ENCODE peak calls at places on chromosomes 3 and 15, in four cellular contexts. B is endothelial cell, P is WTC11, A is breast epithelium. V is an unnamed sample.

GRCh38 chr3:197854596-197855343 is 63.7 kb downstream of the LRCH3 start:
- DNase-seq in A (no peak), P (peak; percentile 74), B (peak; percentile 28), V (peak; percentile 99)

GRCh38 chr3:151863611-151864010 is 9.8 kb upstream of the SUCNR1 start:
- DNase-seq in P (no peak), A (no peak), B (no peak), V (peak; percentile 53)

GRCh38 chr3:16513141-16514020 is at the start of gene RFTN1:
- DNase-seq in A (no peak), B (peak; percentile 55), P (peak; percentile 41), V (peak; percentile 66)

GRCh38 chr3:54756330-54756731 is 171.5 kb downstream of the LRTM1 start:
- DNase-seq in B (no peak), A (no peak), P (no peak), V (peak; percentile 92)

GRCh38 chr3:102691507-102691906 is 256.7 kb downstream of the ZPLD1 start:
- DNase-seq in P (no peak), B (no peak), A (no peak), V (no peak)

GRCh38 chr15:68652141-68652540 is 73.3 kb downstream of the CORO2B start:
- DNase-seq in P (no peak), A (peak; percentile 7), B (no peak), V (no peak)

GRCh38 chr3:52092891-52093290 is 36.5 kb upstream of the DUSP7 start:
- DNase-seq in P (no peak), A (no peak), B (no peak), V (no peak)

GRCh38 chr15:62616746-62617145 is 425.8 kb upstream of the TPM1 start:
- DNase-seq in B (no peak), P (no peak), A (no peak), V (no peak)

GRCh38 chr3:105899528-105899927 is 30.7 kb upstream of the CBLB start:
- DNase-seq in P (no peak), A (no peak), B (no peak), V (peak; percentile 64)

GRCh38 chr15:96064351-96064756 is 266.1 kb upstream of the NR2F2 start:
- DNase-seq in B (no peak), P (no peak), A (no peak), V (peak; percentile 76)

GRCh38 chr15:38299216-38299615 is 46.6 kb downstream of the SPRED1 start:
- DNase-seq in P (no peak), B (no peak), A (no peak), V (peak; percentile 84)

GRCh38 chr3:48125026-48125704 is 63.1 kb downstream of the CDC25A start:
- DNase-seq in P (no peak), B (no peak), A (no peak), V (peak; percentile 74)

GRCh38 chr15:77346637-77347036 is 73.3 kb downstream of the PEAK1 start:
- DNase-seq in B (no peak), P (no peak), A (no peak), V (no peak)

GRCh38 chr3:39962566-39962965 is 153.2 kb downstream of the MYRIP start:
- DNase-seq in A (no peak), P (no peak), B (no peak), V (no peak)

GRCh38 chr3:194312186-194312742 is 38.9 kb downstream of the CPN2 start:
- DNase-seq in P (no peak), B (no peak), A (no peak), V (no peak)

GRCh38 chr3:171198781-171199472 is 172.4 kb upstream of the SLC2A2 start:
- DNase-seq in B (no peak), A (no peak), P (no peak), V (peak; percentile 54)

GRCh38 chr3:133573054-133573628 is 345 bp upstream of the CDV3 start:
- DNase-seq in P (peak; percentile 100), A (peak; percentile 100), B (peak; percentile 99), V (peak; percentile 100)

GRCh38 chr15:96358006-96358794 is 27.7 kb downstream of the NR2F2 start:
- DNase-seq in B (peak; percentile 6), P (no peak), A (no peak), V (peak; percentile 17)

GRCh38 chr3:35648347-35648746 is 9.0 kb downstream of the ARPP21 start:
- DNase-seq in A (no peak), P (no peak), B (no peak), V (peak; percentile 59)

GRCh38 chr3:173732237-173732636 is 334.7 kb downstream of the NLGN1 start:
- DNase-seq in A (no peak), B (no peak), P (no peak), V (no peak)

GRCh38 chr3:151067158-151067557 is 18.3 kb upstream of the MED12L start:
- DNase-seq in B (no peak), P (no peak), A (no peak), V (no peak)

GRCh38 chr3:141955163-141955562 is 78.7 kb downstream of the ATP1B3 start:
- DNase-seq in A (no peak), B (no peak), P (no peak), V (peak; percentile 21)

GRCh38 chr3:43296565-43296964 is 10.2 kb downstream of the SNRK start:
- DNase-seq in P (no peak), A (no peak), B (no peak), V (peak; percentile 64)

GRCh38 chr3:123862152-123862551 is 22.0 kb downstream of the MYLK start:
- DNase-seq in B (no peak), A (no peak), P (no peak), V (no peak)

GRCh38 chr3:73614385-73614784 is 10.4 kb downstream of the PDZRN3 start:
- DNase-seq in B (no peak), A (no peak), P (no peak), V (peak; percentile 97)

GRCh38 chr3:123952844-123953520 is 8.0 kb downstream of the CCDC14 start:
- DNase-seq in A (no peak), P (no peak), B (no peak), V (no peak)

GRCh38 chr3:156978471-156978961 is 152.4 kb downstream of the LEKR1 start:
- DNase-seq in P (no peak), A (no peak), B (no peak), V (peak; percentile 12)

GRCh38 chr15:66673410-66674322 is 28.4 kb upstream of the SMAD6 start:
- DNase-seq in B (peak; percentile 32), P (peak; percentile 95), A (no peak), V (peak; percentile 34)

GRCh38 chr3:125317761-125318496 is 57.2 kb downstream of the ZNF148 start:
- DNase-seq in A (no peak), B (no peak), P (no peak), V (no peak)

GRCh38 chr3:159726231-159726964 is 262.2 kb upstream of the IL12A start:
- DNase-seq in A (no peak), P (no peak), B (no peak), V (peak; percentile 54)

GRCh38 chr3:46948830-46949671 is 27.5 kb downstream of the CCDC12 start:
- DNase-seq in B (peak; percentile 38), A (no peak), P (peak; percentile 24), V (no peak)

GRCh38 chr3:149114458-149114857 is 15.0 kb upstream of the HPS3 start:
- DNase-seq in P (no peak), B (no peak), A (no peak), V (no peak)

GRCh38 chr15:48471073-48471472 is 139.8 kb downstream of the DUT start:
- DNase-seq in A (no peak), B (no peak), P (no peak), V (no peak)
- TF ChIP-seq CTCF in A (no peak), B (no peak), P (no peak), V (no peak)

GRCh38 chr3:126926684-126927404 is 56.1 kb upstream of the PLXNA1 start:
- DNase-seq in A (no peak), P (no peak), B (no peak), V (peak; percentile 86)

GRCh38 chr3:126927405-126927750 is 55.5 kb upstream of the PLXNA1 start:
- DNase-seq in B (no peak), A (no peak), P (no peak), V (no peak)

GRCh38 chr3:126928921-126929485 is 53.9 kb upstream of the PLXNA1 start:
- DNase-seq in A (no peak), B (no peak), P (no peak), V (no peak)

GRCh38 chr3:126925411-126926171 is 57.3 kb upstream of the PLXNA1 start:
- DNase-seq in B (no peak), P (no peak), A (no peak), V (no peak)

DNA sequence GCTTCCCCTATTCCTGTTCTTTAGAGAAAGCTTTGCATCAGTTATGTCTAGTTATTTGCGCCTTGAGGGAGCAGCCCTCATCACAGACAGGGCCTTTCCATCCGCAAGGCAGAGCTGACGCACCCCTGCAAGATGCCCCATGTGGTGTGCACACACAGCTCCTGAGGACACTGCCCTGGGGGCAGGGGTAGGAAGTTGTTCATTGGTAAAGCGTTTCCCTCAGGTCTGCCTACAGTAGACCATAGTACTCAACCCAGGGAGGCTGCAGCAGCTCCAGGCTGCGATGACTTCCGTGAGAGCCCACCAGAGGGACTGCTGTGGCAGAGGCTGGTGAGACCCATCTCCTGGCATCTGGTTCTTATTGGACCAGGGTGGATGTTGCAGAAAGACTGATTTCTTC is 55.1 kb upstream of the PLXNA1 start:
- DNase-seq in P (no peak), B (no peak), A (no peak), V (peak; percentile 54)
- TF ChIP-seq CTCF in P (no peak), B (no peak), A (no peak), V (peak; percentile 27)

GRCh38 chr3:143315766-143316165 is 196.2 kb downstream of the CHST2 start:
- DNase-seq in A (no peak), B (no peak), P (no peak), V (no peak)
- TF ChIP-seq CTCF in A (no peak), B (no peak), P (no peak), V (no peak)

GRCh38 chr3:14274999-14275961 is 96.7 kb downstream of the LSM3 start:
- DNase-seq in P (peak; percentile 55), A (no peak), B (peak; percentile 28), V (peak; percentile 35)
- TF ChIP-seq CTCF in P (peak; percentile 46), A (no peak), B (peak; percentile 54), V (peak; percentile 53)

DNA sequence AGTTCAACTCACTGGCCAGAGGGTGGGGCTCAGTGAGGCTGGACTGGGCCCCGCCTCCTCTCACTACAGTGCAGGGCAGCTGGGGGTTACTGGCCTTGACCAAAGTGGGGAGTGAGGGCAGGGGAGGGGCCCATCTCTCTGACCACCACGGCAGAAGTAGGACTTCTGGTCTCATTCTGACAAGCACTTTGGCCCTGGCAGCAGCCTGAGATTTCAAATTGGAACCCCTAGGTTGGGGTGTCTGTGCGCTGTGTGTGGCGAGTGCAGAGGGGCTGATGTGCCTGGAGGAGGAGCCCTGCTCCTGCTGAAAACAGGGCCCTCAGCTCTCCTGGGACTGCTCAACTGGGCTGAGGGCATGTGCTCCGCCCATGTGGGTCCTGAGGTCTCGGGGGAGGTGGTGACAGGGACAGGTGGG is 60.3 kb upstream of the RPL32 start:
- DNase-seq in B (no peak), P (no peak), A (no peak), V (no peak)
- TF ChIP-seq CTCF in B (no peak), P (no peak), A (no peak), V (no peak)